ENCODE peak calls at places on chromosomes 6 and 20, in six cellular contexts. H is SK-N-SH, R is GM23338, F is fibroblast of lung, K is PC-3, X is astrocyte. Q is an unnamed sample.

GRCh38 chr6:105087571-105088211 is 92.1 kb downstream of the POPDC3 start:
- DNase-seq in H (peak; percentile 53), R (peak; percentile 76), F (peak; percentile 79), K (peak; percentile 63), X (peak; percentile 24), Q (peak; percentile 70)

GRCh38 chr6:26304213-26305096 is 60.5 kb upstream of the BTN3A2 start:
- DNase-seq in H (no peak), R (peak; percentile 60), F (peak; percentile 95), K (no peak), X (peak; percentile 46), Q (no peak)

GRCh38 chr6:75775219-75775618 is 26.2 kb downstream of the MYO6 start:
- DNase-seq in H (peak; percentile 15), R (no peak), F (peak; percentile 19), K (no peak), X (no peak), Q (no peak)

GRCh38 chr20:24535956-24536730 is 66.7 kb downstream of the SYNDIG1 start:
- DNase-seq in H (no peak), R (no peak), F (no peak), K (no peak), X (peak; percentile 17), Q (no peak)

GRCh38 chr6:100512203-100512862 is 47.6 kb upstream of the SIM1 start:
- DNase-seq in H (no peak), R (no peak), F (peak; percentile 9), K (peak; percentile 50), X (peak; percentile 79), Q (peak; percentile 46)

GRCh38 chr6:142429195-142429594 is 127.4 kb downstream of the ADGRG6 start:
- DNase-seq in H (no peak), R (no peak), F (no peak), K (peak; percentile 60), X (no peak), Q (peak; percentile 38)

GRCh38 chr20:43920797-43921196 is 6.1 kb downstream of the TOX2 start:
- DNase-seq in H (no peak), R (no peak), F (no peak), K (peak; percentile 60), X (no peak), Q (no peak)

GRCh38 chr6:162962093-162962492 is 234.3 kb downstream of the PACRG start:
- DNase-seq in H (no peak), R (no peak), F (no peak), K (no peak), X (no peak), Q (no peak)

GRCh38 chr20:47493175-47493953 is 8.3 kb upstream of the NCOA3 start:
- DNase-seq in H (peak; percentile 52), R (no peak), F (peak; percentile 87), K (peak; percentile 93), X (peak; percentile 63), Q (peak; percentile 73)

GRCh38 chr20:42281801-42282200 is 663.6 kb upstream of the CHD6 start:
- DNase-seq in H (no peak), R (no peak), F (no peak), K (no peak), X (no peak), Q (no peak)

GRCh38 chr6:34146801-34147592 is 1.1 kb upstream of the GRM4 start:
- DNase-seq in H (no peak), R (no peak), F (peak; percentile 28), K (peak; percentile 41), X (peak; percentile 64), Q (peak; percentile 94)

GRCh38 chr6:38801305-38801704 is 86.2 kb downstream of the DNAH8 start:
- DNase-seq in H (peak; percentile 64), R (no peak), F (no peak), K (no peak), X (no peak), Q (no peak)

GRCh38 chr6:302760-303159 is 10.5 kb downstream of the DUSP22 start:
- DNase-seq in H (no peak), R (no peak), F (no peak), K (no peak), X (no peak), Q (no peak)

GRCh38 chr6:149216459-149216858 is 101.1 kb upstream of the TAB2 start:
- DNase-seq in H (no peak), R (peak; percentile 42), F (no peak), K (no peak), X (no peak), Q (no peak)

GRCh38 chr20:4830212-4830607 is 108.5 kb downstream of the PRND start:
- DNase-seq in H (no peak), R (no peak), F (no peak), K (no peak), X (no peak), Q (no peak)

GRCh38 chr6:722608-723007 is 29.7 kb upstream of the EXOC2 start:
- DNase-seq in H (no peak), R (no peak), F (peak; percentile 74), K (no peak), X (peak; percentile 69), Q (no peak)

GRCh38 chr6:134510920-134511319 is 193.0 kb upstream of the SGK1 start:
- DNase-seq in H (no peak), R (no peak), F (no peak), K (no peak), X (no peak), Q (no peak)

GRCh38 chr6:25229671-25230321 is 49.4 kb upstream of the CARMIL1 start:
- DNase-seq in H (no peak), R (no peak), F (peak; percentile 70), K (peak; percentile 74), X (peak; percentile 95), Q (no peak)

GRCh38 chr6:140050232-140050995 is 676.0 kb upstream of the CITED2 start:
- DNase-seq in H (peak; percentile 15), R (peak; percentile 21), F (peak; percentile 38), K (peak; percentile 22), X (peak; percentile 86), Q (no peak)

GRCh38 chr6:148374040-148374439 is 31.4 kb downstream of the SASH1 start:
- DNase-seq in H (no peak), R (no peak), F (no peak), K (no peak), X (no peak), Q (no peak)

GRCh38 chr6:110390404-110390803 is 25.0 kb downstream of the DDO start:
- DNase-seq in H (no peak), R (no peak), F (no peak), K (no peak), X (no peak), Q (no peak)

GRCh38 chr20:59785986-59786753 is 147.3 kb downstream of the SYCP2 start:
- DNase-seq in H (no peak), R (no peak), F (no peak), K (peak; percentile 33), X (no peak), Q (peak; percentile 68)

DNA sequence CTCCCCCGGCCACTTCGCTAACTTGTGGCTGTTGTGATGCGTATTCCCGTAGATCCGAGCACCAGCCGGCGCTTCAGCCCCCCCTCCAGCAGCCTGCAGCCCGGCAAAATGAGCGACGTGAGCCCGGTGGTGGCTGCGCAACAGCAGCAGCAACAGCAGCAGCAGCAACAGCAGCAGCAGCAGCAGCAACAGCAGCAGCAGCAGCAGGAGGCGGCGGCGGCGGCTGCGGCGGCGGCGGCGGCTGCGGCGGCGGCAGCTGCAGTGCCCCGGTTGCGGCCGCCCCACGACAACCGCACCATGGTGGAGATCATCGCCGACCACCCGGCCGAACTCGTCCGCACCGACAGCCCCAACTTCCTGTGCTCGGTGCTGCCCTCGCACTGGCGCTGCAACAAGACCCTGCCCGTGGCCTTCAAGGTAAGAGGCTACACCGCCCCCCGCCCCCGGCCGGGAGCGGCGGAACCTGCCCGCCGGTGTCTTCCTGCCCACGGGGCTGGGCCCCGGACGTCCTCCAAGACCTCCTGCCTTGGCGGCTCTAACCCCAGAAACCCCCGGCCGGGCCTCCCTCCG is 44.9 kb upstream of the SUPT3H start:
- DNase-seq in H (peak; percentile 56), R (peak; percentile 62), F (peak; percentile 69), K (peak; percentile 44), X (peak; percentile 55), Q (peak; percentile 88)
- H3K79me2 ChIP-seq in H (peaks cover 46% of the 10 kb centered on the region), R (no peaks in the 10 kb centered on the region), F (peaks cover 45% of the 10 kb centered on the region), K (peaks cover 80% of the 10 kb centered on the region), X (peaks cover 81% of the 10 kb centered on the region), Q (peaks cover 84% of the 10 kb centered on the region)

GRCh38 chr6:3913958-3914337 is 64.8 kb downstream of the FAM50B start:
- DNase-seq in H (no peak), R (no peak), F (peak; percentile 57), K (peak; percentile 66), X (no peak), Q (no peak)
- H3K4me2 ChIP-seq in H (no peak overlapping the region), R (no peak overlapping the region), F (no peak overlapping the region), K (peak overlapping the region; percentile 70), X (no peak overlapping the region), Q (no peak overlapping the region)

GRCh38 chr20:48620486-48621255 is 207.1 kb downstream of the PREX1 start:
- DNase-seq in H (peak; percentile 90), R (peak; percentile 93), F (peak; percentile 79), K (peak; percentile 96), X (peak; percentile 74), Q (peak; percentile 97)
- H3K4me3 ChIP-seq in H (peak overlapping the region; percentile 33), R (peak overlapping the region; percentile 49), F (no peak overlapping the region), K (peak overlapping the region; percentile 65), X (peak overlapping the region; percentile 43), Q (peak overlapping the region; percentile 52)

GRCh38 chr6:41639556-41640371 is 1.5 kb downstream of the MDFI start:
- DNase-seq in H (no peak), R (peak; percentile 48), F (no peak), K (no peak), X (no peak), Q (peak; percentile 70)
- H3K79me2 ChIP-seq in H (no peaks in the 10 kb centered on the region), R (peaks cover 9% of the 10 kb centered on the region), F (no peaks in the 10 kb centered on the region), K (peaks cover 19% of the 10 kb centered on the region), X (peaks cover 35% of the 10 kb centered on the region), Q (no peaks in the 10 kb centered on the region)

DNA sequence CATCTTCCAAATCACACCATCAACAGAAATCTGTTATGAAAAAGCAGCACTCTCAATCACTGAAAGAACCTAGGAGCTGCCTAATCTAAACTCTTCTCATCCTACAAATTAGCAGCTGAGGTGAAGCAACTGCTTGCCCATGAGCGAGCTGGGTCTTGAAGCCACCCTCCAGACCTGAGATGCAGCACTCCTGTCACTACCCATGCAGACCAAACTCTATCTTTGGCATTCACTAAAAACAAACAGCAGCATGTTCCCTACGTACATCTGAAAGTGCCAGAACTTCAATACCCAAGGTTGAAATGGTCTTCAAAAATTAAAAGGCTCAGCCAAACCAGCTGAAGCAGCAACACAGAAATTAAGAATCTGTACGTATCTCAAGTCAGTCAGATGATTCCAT is 14.3 kb downstream of the ADNP start:
- DNase-seq in H (no peak), R (no peak), F (no peak), K (no peak), X (no peak), Q (no peak)
- H3K4me2 ChIP-seq in H (peak overlapping the region; percentile 44), R (no peak overlapping the region), F (peak overlapping the region; percentile 5), K (no peak overlapping the region), X (no peak overlapping the region), Q (no peak overlapping the region)

DNA sequence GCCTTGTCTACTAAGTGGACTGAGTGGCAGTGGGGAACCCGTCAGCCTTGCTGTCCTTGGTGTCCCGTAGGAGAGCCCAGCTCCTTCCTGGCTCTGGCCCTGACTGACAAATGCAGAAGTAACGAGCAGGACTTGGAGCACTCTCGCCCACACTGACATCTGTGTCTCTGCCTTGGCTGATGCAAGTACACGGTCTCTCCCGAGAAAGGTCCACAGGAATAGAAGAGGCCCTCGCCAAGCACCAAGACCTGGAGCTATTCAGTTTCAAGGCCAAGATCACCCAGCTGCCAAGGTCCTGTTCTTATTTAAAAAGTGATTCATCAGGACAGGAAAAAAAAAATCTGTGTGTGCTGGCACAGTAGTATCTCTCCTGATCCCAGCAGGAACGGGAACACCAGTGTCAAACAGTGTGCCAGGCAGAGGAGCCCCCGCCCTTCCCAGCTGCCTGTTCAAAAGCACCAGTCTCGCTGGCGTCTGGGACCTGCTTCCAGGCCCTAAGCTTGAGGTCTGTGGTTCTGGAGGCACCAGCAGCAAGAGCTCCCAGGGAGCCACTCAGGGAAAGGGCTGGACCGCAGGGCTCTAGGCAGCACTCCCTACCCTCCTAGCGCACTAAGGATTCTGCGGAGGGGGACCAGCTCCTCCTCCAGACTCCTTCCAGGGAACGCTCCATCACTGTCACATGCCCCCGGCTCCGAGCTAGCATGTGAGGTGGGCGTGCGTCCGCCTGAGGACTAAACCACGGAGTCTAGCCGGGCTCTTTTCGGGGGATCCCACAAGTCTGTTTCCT is 376.9 kb downstream of the RNGTT start:
- DNase-seq in H (no peak), R (no peak), F (no peak), K (peak; percentile 1), X (peak; percentile 2), Q (no peak)
- H3K4me3 ChIP-seq in H (no peak overlapping the region), R (no peak overlapping the region), F (no peak overlapping the region), K (no peak overlapping the region), X (no peak overlapping the region), Q (no peak overlapping the region)